ENCODE peak calls at places on chromosomes 1 and 21, in ten cellular contexts. A is GM13976, S is DMS153, Z is HuH-7, N is HuH-7.5, M is retinal pigment epithelial cell, F is mesenteric fat pad, K is ovary, L is breast epithelium, G is prostate gland. H is an unnamed sample.

GRCh38 chr1:9633493-9633892 is 18.0 kb upstream of the PIK3CD start:
- DNase-seq in S (no peak), A (no peak), F (no peak), Z (no peak), M (no peak), L (no peak), K (no peak), G (no peak), N (no peak), H (no peak)

GRCh38 chr1:226128487-226129075 is 58.0 kb downstream of the ACBD3 start:
- DNase-seq in M (no peak), Z (peak; percentile 31), A (no peak), L (no peak), S (no peak), G (peak; percentile 56), N (no peak), K (no peak), F (peak; percentile 74), H (no peak)

GRCh38 chr1:46529031-46529630 is 22.3 kb downstream of the KNCN start:
- DNase-seq in N (no peak), M (no peak), L (no peak), G (no peak), K (no peak), S (no peak), Z (no peak), F (no peak), A (no peak), H (no peak)

GRCh38 chr1:38512789-38513188 is 346.8 kb downstream of the RRAGC start:
- DNase-seq in L (no peak), K (peak; percentile 18), S (no peak), N (no peak), Z (no peak), A (no peak), G (peak; percentile 67), F (no peak), M (no peak), H (no peak)

GRCh38 chr1:2209400-2210083 is 15.0 kb upstream of the FAAP20 start:
- DNase-seq in G (no peak), N (no peak), K (peak; percentile 35), Z (no peak), F (no peak), M (no peak), L (no peak), A (no peak), S (no peak), H (no peak)

GRCh38 chr1:180252638-180253536 is 22.8 kb downstream of the LHX4 start:
- DNase-seq in A (peak; percentile 87), M (no peak), N (peak; percentile 80), L (no peak), G (peak; percentile 31), S (no peak), Z (peak; percentile 81), F (no peak), K (peak; percentile 53), H (peak; percentile 59)

GRCh38 chr1:87878873-87879272 is 550.2 kb downstream of the LMO4 start:
- DNase-seq in G (no peak), K (no peak), Z (no peak), A (no peak), N (no peak), L (no peak), F (no peak), M (no peak), S (no peak), H (no peak)

GRCh38 chr1:189619682-189620332 is 857.9 kb downstream of the BRINP3 start:
- DNase-seq in G (no peak), K (no peak), N (no peak), Z (no peak), F (no peak), L (no peak), A (no peak), S (peak; percentile 89), M (peak; percentile 71), H (peak; percentile 93)

GRCh38 chr21:17402885-17403477 is 109.9 kb upstream of the CXADR start:
- DNase-seq in K (no peak), F (no peak), M (no peak), S (no peak), G (no peak), N (no peak), A (no peak), L (no peak), Z (no peak), H (no peak)

GRCh38 chr1:24018611-24019580 is 38.8 kb upstream of the SRSF10 start:
- DNase-seq in F (peak; percentile 95), M (peak; percentile 98), K (peak; percentile 99), N (peak; percentile 69), S (peak; percentile 14), L (peak; percentile 99), G (peak; percentile 99), Z (peak; percentile 74), A (no peak), H (peak; percentile 100)

GRCh38 chr1:23163395-23163794 is 5.3 kb downstream of the LUZP1 start:
- DNase-seq in L (no peak), Z (no peak), N (no peak), K (no peak), M (no peak), G (no peak), A (no peak), S (no peak), F (no peak), H (no peak)